ENCODE peak calls at places on chromosomes 6 and 20, in six cellular contexts. P, O, S, T, K and N are unnamed samples.

GRCh38 chr6:22848121-22848520 is 278.8 kb downstream of the HDGFL1 start:
- DNase-seq in P (no peak), O (no peak), S (no peak), T (no peak), K (no peak), N (no peak)

GRCh38 chr6:130473886-130474285 is 108.1 kb downstream of the TMEM200A start:
- DNase-seq in P (no peak), O (no peak), S (no peak), T (no peak), K (no peak), N (no peak)

GRCh38 chr6:157151989-157152388 is 171.3 kb downstream of the TMEM242 start:
- DNase-seq in P (no peak), O (no peak), S (no peak), T (no peak), K (no peak), N (no peak)

GRCh38 chr6:69145062-69145461 is 510.0 kb downstream of the ADGRB3 start:
- DNase-seq in P (no peak), O (no peak), S (no peak), T (no peak), K (no peak), N (no peak)

GRCh38 chr20:37407573-37408002 is 61.6 kb downstream of the SRC start:
- DNase-seq in P (no peak), O (no peak), S (no peak), T (no peak), K (no peak), N (no peak)

GRCh38 chr6:170067257-170067656 is 223.6 kb downstream of the DLL1 start:
- DNase-seq in P (no peak), O (no peak), S (no peak), T (no peak), K (no peak), N (no peak)

GRCh38 chr6:126513198-126513597 is 173.3 kb downstream of the CENPW start:
- DNase-seq in P (no peak), O (no peak), S (no peak), T (no peak), K (no peak), N (no peak)

GRCh38 chr6:71260205-71260604 is 28.4 kb upstream of the OGFRL1 start:
- DNase-seq in P (no peak), O (no peak), S (no peak), T (no peak), K (no peak), N (no peak)

GRCh38 chr6:137657351-137657911 is 163.2 kb upstream of the OLIG3 start:
- DNase-seq in P (no peak), O (no peak), S (no peak), T (no peak), K (peak), N (peak)

GRCh38 chr6:27553123-27553904 is 80.4 kb upstream of the ZNF184 start:
- DNase-seq in P (no peak), O (no peak), S (no peak), T (peak), K (peak), N (peak)

GRCh38 chr20:19502169-19502568 is 255.9 kb upstream of the RIN2 start:
- DNase-seq in P (no peak), O (no peak), S (no peak), T (no peak), K (no peak), N (no peak)

GRCh38 chr6:108581932-108582500 is 21.3 kb downstream of the FOXO3 start:
- DNase-seq in P (no peak), O (no peak), S (no peak), T (no peak), K (no peak), N (no peak)

GRCh38 chr20:10253750-10254149 is 35.1 kb downstream of the SNAP25 start:
- DNase-seq in P (no peak), O (no peak), S (no peak), T (no peak), K (no peak), N (no peak)

GRCh38 chr6:159981591-159982245 is 12.8 kb downstream of the IGF2R start:
- DNase-seq in P (peak), O (peak), S (no peak), T (no peak), K (peak), N (peak)

GRCh38 chr6:169627736-169628423 is 73.9 kb downstream of the WDR27 start:
- DNase-seq in P (peak), O (no peak), S (no peak), T (no peak), K (no peak), N (no peak)

GRCh38 chr20:58611236-58612020 is 39.7 kb upstream of the STX16 start:
- DNase-seq in P (no peak), O (no peak), S (no peak), T (peak), K (no peak), N (no peak)

GRCh38 chr6:43276180-43277082 is 21.6 kb upstream of the SLC22A7 start:
- DNase-seq in P (no peak), O (no peak), S (peak), T (no peak), K (peak), N (peak)

GRCh38 chr6:145036848-145037567 is 698.3 kb downstream of the EPM2A start:
- DNase-seq in P (no peak), O (no peak), S (no peak), T (no peak), K (no peak), N (no peak)

GRCh38 chr6:37818536-37819176 is 871 bp upstream of the ZFAND3 start:
- DNase-seq in P (peak), O (peak), S (peak), T (peak), K (peak), N (peak)

GRCh38 chr20:44576297-44576696 is 6.1 kb upstream of the PKIG start:
- DNase-seq in P (no peak), O (no peak), S (no peak), T (peak), K (peak), N (peak)

GRCh38 chr6:44606506-44606905 is 219.0 kb downstream of the CDC5L start:
- DNase-seq in P (no peak), O (no peak), S (no peak), T (no peak), K (no peak), N (no peak)

GRCh38 chr6:113813207-113813606 is 43.9 kb upstream of the MARCKS start:
- DNase-seq in P (no peak), O (no peak), S (no peak), T (no peak), K (no peak), N (no peak)

GRCh38 chr20:40449144-40449543 is 239.9 kb downstream of the MAFB start:
- DNase-seq in P (no peak), O (no peak), S (no peak), T (no peak), K (no peak), N (no peak)

GRCh38 chr6:24026050-24026449 is 100.0 kb upstream of the NRSN1 start:
- DNase-seq in P (no peak), O (no peak), S (no peak), T (no peak), K (no peak), N (no peak)

GRCh38 chr20:5080384-5080877 is 39.3 kb downstream of the PCNA start:
- DNase-seq in P (peak), O (peak), S (peak), T (no peak), K (peak), N (no peak)

GRCh38 chr6:41039060-41039998 is at the start of gene UNC5CL:
- DNase-seq in P (peak), O (peak), S (no peak), T (peak), K (peak), N (peak)

GRCh38 chr20:39849664-39850063 is 839.4 kb downstream of the MAFB start:
- DNase-seq in P (peak), O (peak), S (no peak), T (no peak), K (no peak), N (no peak)

GRCh38 chr6:43856005-43856765 is 86.2 kb downstream of the VEGFA start:
- DNase-seq in P (peak), O (peak), S (no peak), T (peak), K (no peak), N (no peak)

GRCh38 chr6:36488221-36488620 is 45.4 kb downstream of the KCTD20 start:
- DNase-seq in P (no peak), O (no peak), S (no peak), T (no peak), K (no peak), N (no peak)

GRCh38 chr20:19661717-19662637 is 96.1 kb upstream of the RIN2 start:
- DNase-seq in P (peak), O (peak), S (peak), T (peak), K (peak), N (peak)

GRCh38 chr20:21234816-21235215 is 68.3 kb upstream of the XRN2 start:
- DNase-seq in P (no peak), O (no peak), S (no peak), T (no peak), K (no peak), N (no peak)

GRCh38 chr6:47376930-47377329 is 67.2 kb upstream of the TNFRSF21 start:
- DNase-seq in P (no peak), O (no peak), S (no peak), T (no peak), K (no peak), N (no peak)

GRCh38 chr20:58906894-58907293 is 54.4 kb downstream of the GNAS start:
- DNase-seq in P (no peak), O (no peak), S (no peak), T (no peak), K (peak), N (no peak)

GRCh38 chr6:44646355-44646754 is 258.8 kb downstream of the CDC5L start:
- DNase-seq in P (no peak), O (peak), S (no peak), T (no peak), K (no peak), N (no peak)

GRCh38 chr6:130761286-130761685 is 65.9 kb upstream of the SMLR1 start:
- DNase-seq in P (no peak), O (no peak), S (no peak), T (no peak), K (no peak), N (no peak)

GRCh38 chr6:38192011-38192410 is 372.5 kb downstream of the ZFAND3 start:
- DNase-seq in P (no peak), O (no peak), S (no peak), T (no peak), K (no peak), N (no peak)

GRCh38 chr20:46761566-46761965 is 52.1 kb downstream of the SLC2A10 start:
- DNase-seq in P (no peak), O (no peak), S (no peak), T (no peak), K (no peak), N (no peak)
- TF ChIP-seq CTCF in P (no peak), O (no peak), S (no peak), T (no peak), K (no peak), N (no peak)

GRCh38 chr6:63819831-63820230 is 184.2 kb downstream of the PHF3 start:
- DNase-seq in P (no peak), O (no peak), S (no peak), T (no peak), K (no peak), N (no peak)

GRCh38 chr6:63817492-63818050 is 182.0 kb downstream of the PHF3 start:
- DNase-seq in P (no peak), O (no peak), S (no peak), T (no peak), K (no peak), N (no peak)

GRCh38 chr6:63816401-63816975 is 180.9 kb downstream of the PHF3 start:
- DNase-seq in P (no peak), O (no peak), S (no peak), T (no peak), K (no peak), N (no peak)

GRCh38 chr6:63814459-63814858 is 178.9 kb downstream of the PHF3 start:
- DNase-seq in P (no peak), O (no peak), S (no peak), T (no peak), K (no peak), N (no peak)

GRCh38 chr6:63816979-63817436 is 181.4 kb downstream of the PHF3 start:
- DNase-seq in P (no peak), O (no peak), S (no peak), T (no peak), K (peak), N (no peak)
- TF ChIP-seq CTCF in P (no peak), O (no peak), S (no peak), T (no peak), K (peak), N (peak)

DNA sequence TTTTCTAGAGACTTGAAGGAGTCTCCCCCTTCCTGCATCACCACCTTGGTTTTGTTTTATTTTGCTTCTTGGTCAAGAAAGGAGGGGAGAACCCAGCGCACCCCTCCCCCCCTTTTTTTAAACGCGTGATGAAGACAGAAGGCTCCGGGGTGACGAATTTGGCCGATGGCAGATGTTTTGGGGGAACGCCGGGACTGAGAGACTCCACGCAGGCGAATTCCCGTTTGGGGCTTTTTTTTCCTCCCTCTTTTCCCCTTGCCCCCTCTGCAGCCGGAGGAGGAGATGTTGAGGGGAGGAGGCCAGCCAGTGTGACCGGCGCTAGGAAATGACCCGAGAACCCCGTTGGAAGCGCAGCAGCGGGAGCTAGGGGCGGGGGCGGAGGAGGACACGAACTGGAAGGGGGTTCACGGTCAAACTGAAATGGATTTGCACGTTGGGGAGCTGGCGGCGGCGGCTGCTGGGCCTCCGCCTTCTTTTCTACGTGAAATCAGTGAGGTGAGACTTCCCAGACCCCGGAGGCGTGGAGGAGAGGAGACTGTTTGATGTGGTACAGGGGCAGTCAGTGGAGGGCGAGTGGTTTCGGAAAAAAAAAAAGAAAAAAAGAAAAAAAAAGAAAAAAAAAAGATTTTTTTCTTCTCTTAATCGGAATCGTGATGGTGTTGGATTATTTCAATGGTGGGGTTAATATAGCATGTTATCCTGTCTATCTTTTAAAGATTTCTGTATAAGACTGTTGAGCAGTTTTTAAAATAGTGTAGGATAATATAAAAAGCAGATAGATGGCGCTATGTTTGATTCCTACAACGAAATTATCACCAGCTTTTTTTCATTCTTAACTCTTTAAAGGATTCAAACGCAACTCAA is 3.1 kb downstream of the SOX4 start:
- DNase-seq in P (peak), O (peak), S (peak), T (peak), K (peak), N (peak)
- TF ChIP-seq CTCF in P (no peak), O (peak), S (no peak), T (peak), K (peak), N (peak)

GRCh38 chr6:110596354-110596753 is 119.9 kb upstream of the SLC22A16 start:
- DNase-seq in P (no peak), O (no peak), S (no peak), T (no peak), K (no peak), N (no peak)
- TF ChIP-seq CTCF in P (no peak), O (no peak), S (no peak), T (no peak), K (no peak), N (no peak)

DNA sequence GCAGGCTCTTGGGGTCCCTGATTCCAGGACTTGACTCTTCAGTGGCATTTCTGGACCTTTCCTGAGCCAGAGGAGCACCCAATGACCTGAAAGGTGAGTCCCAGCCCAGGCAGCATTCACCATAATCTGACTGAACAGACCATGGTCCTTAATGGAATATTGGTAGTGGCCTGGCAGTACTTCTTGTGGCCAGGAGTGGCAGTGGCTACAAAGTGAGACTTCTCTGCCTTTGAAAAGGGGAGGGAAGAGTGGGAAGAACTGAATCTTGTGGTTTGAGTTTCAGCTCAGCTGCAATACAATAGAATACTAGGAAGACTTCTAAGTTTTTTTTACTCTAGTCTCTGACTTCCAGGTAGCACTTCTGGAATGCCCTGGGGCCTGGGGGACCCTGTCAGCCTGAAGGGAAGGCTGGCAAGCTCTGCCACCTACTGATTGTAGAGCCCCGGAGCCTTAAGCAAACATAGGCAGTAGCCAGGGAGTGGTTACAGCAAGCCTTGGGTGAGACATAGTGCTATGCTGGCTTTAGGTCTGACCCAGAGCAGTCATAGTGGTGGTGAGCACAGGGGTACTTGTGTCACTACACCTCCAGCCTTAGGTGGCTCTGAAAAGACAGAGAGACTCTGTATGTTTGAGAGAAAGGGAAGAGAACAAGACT is 674.2 kb upstream of the MANEA start:
- DNase-seq in P (no peak), O (no peak), S (no peak), T (no peak), K (no peak), N (no peak)
- TF ChIP-seq CTCF in P (no peak), O (no peak), S (no peak), T (no peak), K (no peak), N (no peak)

GRCh38 chr6:63272397-63272796 is 47.4 kb downstream of the LGSN start:
- DNase-seq in P (no peak), O (no peak), S (no peak), T (peak), K (peak), N (peak)
- TF ChIP-seq CTCF in P (no peak), O (no peak), S (no peak), T (no peak), K (peak), N (peak)

GRCh38 chr6:35298625-35299140 is 1.1 kb downstream of the DEF6 start:
- DNase-seq in P (no peak), O (no peak), S (no peak), T (no peak), K (peak), N (no peak)

GRCh38 chr6:35296931-35297330 is 687 bp upstream of the DEF6 start:
- DNase-seq in P (no peak), O (no peak), S (no peak), T (no peak), K (no peak), N (no peak)

GRCh38 chr6:35295521-35296315 is 1.9 kb upstream of the DEF6 start:
- DNase-seq in P (no peak), O (no peak), S (no peak), T (no peak), K (no peak), N (no peak)

GRCh38 chr6:35299674-35300073 is 2.1 kb downstream of the DEF6 start:
- DNase-seq in P (no peak), O (no peak), S (no peak), T (no peak), K (peak), N (no peak)

DNA sequence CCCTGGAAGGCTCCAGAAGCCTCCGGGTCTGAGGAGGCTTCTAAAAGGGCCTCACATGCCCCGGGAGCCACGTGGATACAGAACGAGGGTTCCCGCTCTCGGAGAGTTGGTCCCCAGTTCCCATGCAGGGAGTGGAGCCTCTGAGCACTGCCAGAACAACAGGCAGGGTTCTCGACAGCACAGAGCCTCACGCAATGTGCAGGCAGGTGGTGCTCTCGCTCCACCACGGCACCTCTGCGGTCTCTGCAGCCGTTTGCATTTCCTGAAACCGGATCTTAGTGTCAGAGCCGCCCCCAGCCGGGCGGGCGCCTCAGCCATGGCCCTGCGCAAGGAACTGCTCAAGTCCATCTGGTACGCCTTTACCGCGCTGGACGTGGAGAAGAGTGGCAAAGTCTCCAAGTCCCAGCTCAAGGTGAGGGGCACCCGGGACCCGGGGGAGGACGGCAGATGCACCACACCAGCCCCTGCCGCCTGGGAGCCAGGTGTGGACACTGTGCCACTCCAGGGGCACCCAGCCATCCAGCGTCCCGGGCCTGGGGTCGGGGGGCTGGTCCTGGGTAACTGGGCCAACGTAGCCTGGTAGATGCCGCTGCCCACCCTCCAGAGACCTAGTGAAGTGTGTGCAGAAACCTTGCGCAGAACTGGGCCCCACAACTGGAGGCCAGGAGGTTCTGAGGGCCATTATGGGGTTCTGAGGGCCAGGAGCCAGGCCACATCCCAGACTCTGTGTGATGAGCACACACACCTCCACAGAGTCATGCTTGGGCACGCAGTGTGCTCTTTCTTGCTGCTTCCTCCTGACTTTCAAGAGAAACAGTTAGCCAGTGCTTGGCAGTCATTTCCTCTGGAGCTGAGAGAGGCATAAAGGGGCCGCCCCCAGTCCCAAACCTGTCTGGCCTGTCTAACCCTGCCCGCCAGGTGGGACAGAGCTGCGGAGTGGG is at the start of gene DEF6:
- DNase-seq in P (peak), O (peak), S (peak), T (peak), K (peak), N (peak)
- TF ChIP-seq CTCF in P (peak), O (peak), S (peak), T (peak), K (peak), N (peak)